ENCODE peak calls at places on chromosomes 11 and 22, in six cellular contexts. One of them, this sample, is unnamed.

GRCh38 chr22:37353839-37354238 is 71.5 kb downstream of the CYTH4 start:
- DNase-seq in ovary: no peak
- DNase-seq in pancreas: no peak
- DNase-seq in uterus: no peak
- DNase-seq in body of pancreas: no peak
- DNase-seq in IMR-90: no peak
- DNase-seq in this sample: no peak

GRCh38 chr22:38657248-38657909 is 941 bp downstream of the CBY1 start:
- DNase-seq in IMR-90: no peak
- DNase-seq in uterus: no peak
- DNase-seq in body of pancreas: peak
- DNase-seq in pancreas: no peak
- DNase-seq in ovary: no peak
- DNase-seq in this sample: no peak

GRCh38 chr11:15106201-15106965 is 8.3 kb upstream of the INSC start:
- DNase-seq in IMR-90: peak
- DNase-seq in ovary: no peak
- DNase-seq in body of pancreas: no peak
- DNase-seq in pancreas: no peak
- DNase-seq in uterus: no peak
- DNase-seq in this sample: no peak

GRCh38 chr11:118202599-118203422 is 22.0 kb downstream of the JAML start:
- DNase-seq in pancreas: no peak
- DNase-seq in ovary: no peak
- DNase-seq in body of pancreas: peak
- DNase-seq in IMR-90: no peak
- DNase-seq in uterus: no peak
- DNase-seq in this sample: no peak

GRCh38 chr22:26979294-26979693 is 321.9 kb downstream of the MIAT start:
- DNase-seq in uterus: no peak
- DNase-seq in IMR-90: no peak
- DNase-seq in pancreas: no peak
- DNase-seq in body of pancreas: no peak
- DNase-seq in ovary: peak
- DNase-seq in this sample: no peak

GRCh38 chr22:37298748-37299495 is 16.6 kb downstream of the CYTH4 start:
- DNase-seq in IMR-90: no peak
- DNase-seq in pancreas: no peak
- DNase-seq in ovary: no peak
- DNase-seq in body of pancreas: no peak
- DNase-seq in uterus: no peak
- DNase-seq in this sample: no peak

GRCh38 chr11:70537576-70538571 is 139.5 kb downstream of the CTTN start:
- DNase-seq in IMR-90: no peak
- DNase-seq in pancreas: peak
- DNase-seq in ovary: no peak
- DNase-seq in uterus: no peak
- DNase-seq in body of pancreas: no peak
- DNase-seq in this sample: peak

GRCh38 chr11:125329786-125330185 is 165.2 kb downstream of the PKNOX2 start:
- DNase-seq in pancreas: no peak
- DNase-seq in uterus: no peak
- DNase-seq in IMR-90: no peak
- DNase-seq in ovary: no peak
- DNase-seq in body of pancreas: no peak
- DNase-seq in this sample: peak

GRCh38 chr11:945986-946385 is 20.3 kb downstream of the AP2A2 start:
- DNase-seq in uterus: no peak
- DNase-seq in body of pancreas: no peak
- DNase-seq in ovary: no peak
- DNase-seq in IMR-90: no peak
- DNase-seq in pancreas: peak
- DNase-seq in this sample: no peak

GRCh38 chr22:19556963-19557545 is 32.8 kb upstream of the CLDN5 start:
- DNase-seq in ovary: no peak
- DNase-seq in IMR-90: no peak
- DNase-seq in body of pancreas: no peak
- DNase-seq in pancreas: no peak
- DNase-seq in uterus: no peak
- DNase-seq in this sample: no peak

GRCh38 chr22:22995166-22995565 is 75.2 kb upstream of the GNAZ start:
- DNase-seq in IMR-90: no peak
- DNase-seq in pancreas: no peak
- DNase-seq in body of pancreas: no peak
- DNase-seq in uterus: no peak
- DNase-seq in ovary: no peak
- DNase-seq in this sample: no peak

GRCh38 chr11:58058276-58059010 is 27.7 kb downstream of the OR6Q1 start:
- DNase-seq in uterus: no peak
- DNase-seq in ovary: no peak
- DNase-seq in IMR-90: no peak
- DNase-seq in body of pancreas: peak
- DNase-seq in pancreas: peak
- DNase-seq in this sample: no peak

GRCh38 chr11:57761301-57762234 is at the start of gene CTNND1:
- DNase-seq in body of pancreas: peak
- DNase-seq in uterus: peak
- DNase-seq in ovary: peak
- DNase-seq in IMR-90: peak
- DNase-seq in pancreas: peak
- DNase-seq in this sample: peak

DNA sequence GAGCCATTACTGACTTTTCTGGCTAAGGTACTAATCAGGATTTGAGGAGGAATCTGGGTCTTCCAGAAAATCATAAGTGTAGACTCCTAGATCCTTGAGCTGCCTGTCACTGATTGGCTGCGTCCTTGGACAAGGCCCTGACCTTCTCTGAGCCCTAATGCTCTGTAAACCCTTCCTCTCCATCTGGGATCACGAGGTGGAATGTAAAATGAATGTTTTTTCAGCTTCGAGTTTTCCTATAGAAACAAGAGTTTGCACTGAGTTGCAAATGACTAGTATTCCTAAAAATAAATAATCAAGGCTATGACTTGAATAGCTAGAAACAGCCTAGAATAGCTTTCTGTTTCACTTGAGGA is 1.1 kb upstream of the DIXDC1 start:
- DNase-seq in ovary: no peak
- DNase-seq in body of pancreas: no peak
- DNase-seq in pancreas: no peak
- DNase-seq in IMR-90: peak
- DNase-seq in uterus: no peak
- DNase-seq in this sample: no peak
- H3K4me3 ChIP-seq in ovary: peak
- H3K4me3 ChIP-seq in body of pancreas: no peak
- H3K4me3 ChIP-seq in pancreas: peak
- H3K4me3 ChIP-seq in IMR-90: peak
- H3K4me3 ChIP-seq in uterus: peak
- H3K4me3 ChIP-seq in this sample: peak

GRCh38 chr22:45171830-45172229 is 8.1 kb downstream of the NUP50 start:
- DNase-seq in ovary: no peak
- DNase-seq in body of pancreas: no peak
- DNase-seq in pancreas: no peak
- DNase-seq in uterus: no peak
- DNase-seq in IMR-90: no peak
- DNase-seq in this sample: no peak
- H3K27ac ChIP-seq in ovary: no peak
- H3K27ac ChIP-seq in body of pancreas: no peak
- H3K27ac ChIP-seq in pancreas: no peak
- H3K27ac ChIP-seq in uterus: no peak
- H3K27ac ChIP-seq in IMR-90: no peak
- H3K27ac ChIP-seq in this sample: no peak

GRCh38 chr11:129375731-129376657 is at the start of gene BARX2:
- DNase-seq in IMR-90: peak
- DNase-seq in pancreas: peak
- DNase-seq in body of pancreas: peak
- DNase-seq in ovary: no peak
- DNase-seq in uterus: no peak
- DNase-seq in this sample: no peak
- TF ChIP-seq CTCF in IMR-90: peak
- TF ChIP-seq CTCF in pancreas: no peak
- TF ChIP-seq CTCF in body of pancreas: peak
- TF ChIP-seq CTCF in ovary: no peak
- TF ChIP-seq CTCF in uterus: peak
- TF ChIP-seq CTCF in this sample: no peak

GRCh38 chr22:40180403-40180802 is 2.7 kb downstream of the TNRC6B start:
- DNase-seq in uterus: no peak
- DNase-seq in ovary: no peak
- DNase-seq in IMR-90: no peak
- DNase-seq in body of pancreas: no peak
- DNase-seq in pancreas: no peak
- DNase-seq in this sample: no peak
- H3K4me3 ChIP-seq in uterus: no peak
- H3K4me3 ChIP-seq in ovary: no peak
- H3K4me3 ChIP-seq in IMR-90: no peak
- H3K4me3 ChIP-seq in body of pancreas: no peak
- H3K4me3 ChIP-seq in pancreas: no peak
- H3K4me3 ChIP-seq in this sample: peak

This sample was measured in tibial artery.